ENCODE peak calls at places on chromosomes 7 and 10, in nine cellular contexts. One of them, this sample, is unnamed.

GRCh38 chr10:120818301-120818700 is 32.9 kb upstream of the WDR11 start:
- DNase-seq in sigmoid colon: no peak
- DNase-seq in uterus: no peak
- DNase-seq in ovary: no peak
- DNase-seq in endothelial cell of umbilical vein: no peak
- DNase-seq in stomach: no peak
- DNase-seq in thyroid gland: no peak
- DNase-seq in HCT116: no peak
- DNase-seq in Peyer's patch: no peak
- DNase-seq in this sample: no peak

GRCh38 chr7:100546129-100546867 is 7.3 kb downstream of the AGFG2 start:
- DNase-seq in HCT116: no peak
- DNase-seq in uterus: no peak
- DNase-seq in Peyer's patch: no peak
- DNase-seq in ovary: no peak
- DNase-seq in stomach: peak; percentile 38
- DNase-seq in endothelial cell of umbilical vein: peak; percentile 86
- DNase-seq in sigmoid colon: no peak
- DNase-seq in thyroid gland: no peak
- DNase-seq in this sample: no peak

GRCh38 chr7:67738958-67739357 is 742.3 kb downstream of the TYW1 start:
- DNase-seq in Peyer's patch: no peak
- DNase-seq in sigmoid colon: peak; percentile 73
- DNase-seq in uterus: no peak
- DNase-seq in ovary: peak; percentile 22
- DNase-seq in endothelial cell of umbilical vein: no peak
- DNase-seq in thyroid gland: peak; percentile 2
- DNase-seq in HCT116: no peak
- DNase-seq in stomach: no peak
- DNase-seq in this sample: peak; percentile 18

GRCh38 chr7:44636926-44637325 is 30.5 kb downstream of the OGDH start:
- DNase-seq in ovary: no peak
- DNase-seq in stomach: no peak
- DNase-seq in thyroid gland: no peak
- DNase-seq in endothelial cell of umbilical vein: no peak
- DNase-seq in sigmoid colon: no peak
- DNase-seq in HCT116: no peak
- DNase-seq in Peyer's patch: no peak
- DNase-seq in uterus: no peak
- DNase-seq in this sample: no peak

GRCh38 chr10:72292223-72292691 is 18.5 kb downstream of the DDIT4 start:
- DNase-seq in Peyer's patch: no peak
- DNase-seq in endothelial cell of umbilical vein: no peak
- DNase-seq in stomach: peak; percentile 52
- DNase-seq in ovary: no peak
- DNase-seq in sigmoid colon: no peak
- DNase-seq in thyroid gland: peak; percentile 66
- DNase-seq in HCT116: peak; percentile 91
- DNase-seq in uterus: no peak
- DNase-seq in this sample: no peak

GRCh38 chr10:122373713-122374112 is 795 bp upstream of the PLEKHA1 start:
- DNase-seq in uterus: no peak
- DNase-seq in thyroid gland: peak; percentile 40
- DNase-seq in Peyer's patch: no peak
- DNase-seq in ovary: peak; percentile 33
- DNase-seq in sigmoid colon: no peak
- DNase-seq in stomach: no peak
- DNase-seq in endothelial cell of umbilical vein: no peak
- DNase-seq in HCT116: no peak
- DNase-seq in this sample: no peak

GRCh38 chr10:24465124-24465874 is 256.4 kb downstream of the KIAA1217 start:
- DNase-seq in stomach: peak; percentile 57
- DNase-seq in Peyer's patch: no peak
- DNase-seq in thyroid gland: peak; percentile 46
- DNase-seq in HCT116: no peak
- DNase-seq in ovary: no peak
- DNase-seq in sigmoid colon: no peak
- DNase-seq in uterus: no peak
- DNase-seq in endothelial cell of umbilical vein: no peak
- DNase-seq in this sample: no peak

GRCh38 chr7:142009142-142009541 is 13.5 kb downstream of the MGAM start:
- DNase-seq in ovary: no peak
- DNase-seq in sigmoid colon: no peak
- DNase-seq in endothelial cell of umbilical vein: no peak
- DNase-seq in uterus: no peak
- DNase-seq in thyroid gland: no peak
- DNase-seq in HCT116: no peak
- DNase-seq in Peyer's patch: no peak
- DNase-seq in stomach: no peak
- DNase-seq in this sample: no peak

GRCh38 chr10:12414278-12414988 is 65.1 kb downstream of the CAMK1D start:
- DNase-seq in Peyer's patch: no peak
- DNase-seq in stomach: no peak
- DNase-seq in thyroid gland: no peak
- DNase-seq in endothelial cell of umbilical vein: no peak
- DNase-seq in sigmoid colon: no peak
- DNase-seq in uterus: no peak
- DNase-seq in ovary: no peak
- DNase-seq in HCT116: no peak
- DNase-seq in this sample: no peak

GRCh38 chr10:788796-789748 is 99.6 kb upstream of the DIP2C start:
- DNase-seq in HCT116: peak; percentile 18
- DNase-seq in Peyer's patch: peak; percentile 34
- DNase-seq in sigmoid colon: peak; percentile 94
- DNase-seq in thyroid gland: peak; percentile 81
- DNase-seq in ovary: peak; percentile 73
- DNase-seq in stomach: peak; percentile 83
- DNase-seq in endothelial cell of umbilical vein: peak; percentile 70
- DNase-seq in uterus: no peak
- DNase-seq in this sample: peak; percentile 79

GRCh38 chr7:151137076-151137611 is 30.4 kb downstream of the GBX1 start:
- DNase-seq in Peyer's patch: no peak
- DNase-seq in thyroid gland: no peak
- DNase-seq in HCT116: no peak
- DNase-seq in endothelial cell of umbilical vein: no peak
- DNase-seq in sigmoid colon: peak; percentile 34
- DNase-seq in ovary: peak; percentile 9
- DNase-seq in stomach: no peak
- DNase-seq in uterus: peak; percentile 12
- DNase-seq in this sample: no peak

DNA sequence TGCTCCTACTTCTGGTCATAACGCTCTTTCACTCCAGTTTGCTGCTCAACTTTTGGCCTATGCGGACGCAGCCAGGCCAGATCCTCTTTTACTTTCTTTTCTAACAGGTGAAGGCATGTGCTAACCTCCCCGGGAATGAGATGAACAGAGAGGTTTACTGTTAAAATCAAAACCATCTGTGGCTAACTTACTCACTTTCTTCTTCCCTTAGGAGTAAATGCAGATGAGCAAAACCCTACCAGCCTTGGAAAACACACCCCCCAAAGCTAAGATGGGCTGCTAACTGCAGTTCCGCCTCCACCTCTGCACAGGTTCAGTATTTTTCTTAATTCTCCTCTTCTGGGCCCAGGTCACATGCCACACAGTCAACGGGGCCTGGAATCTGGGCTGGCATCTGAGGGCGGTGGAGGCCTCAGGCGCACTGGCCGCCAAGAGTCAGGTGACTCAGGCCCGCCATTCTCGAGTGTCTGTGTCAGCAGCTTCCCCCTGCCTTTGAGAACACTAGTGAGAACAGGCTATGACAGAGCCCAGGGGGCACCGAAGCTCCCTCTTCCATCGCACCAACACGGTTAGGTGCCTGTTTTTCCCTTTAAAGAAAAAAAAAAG is 11.1 kb downstream of the FAM53B start:
- DNase-seq in endothelial cell of umbilical vein: no peak
- DNase-seq in stomach: no peak
- DNase-seq in ovary: peak; percentile 58
- DNase-seq in Peyer's patch: peak; percentile 68
- DNase-seq in uterus: peak; percentile 70
- DNase-seq in HCT116: no peak
- DNase-seq in thyroid gland: peak; percentile 97
- DNase-seq in sigmoid colon: peak; percentile 87
- DNase-seq in this sample: peak; percentile 69
- TF ChIP-seq POLR2A in endothelial cell of umbilical vein: no peak
- TF ChIP-seq POLR2A in stomach: no peak
- TF ChIP-seq POLR2A in ovary: no peak
- TF ChIP-seq POLR2A in Peyer's patch: no peak
- TF ChIP-seq POLR2A in uterus: no peak
- TF ChIP-seq POLR2A in HCT116: no peak
- TF ChIP-seq POLR2A in thyroid gland: no peak
- TF ChIP-seq POLR2A in sigmoid colon: no peak
- TF ChIP-seq POLR2A in this sample: no peak

DNA sequence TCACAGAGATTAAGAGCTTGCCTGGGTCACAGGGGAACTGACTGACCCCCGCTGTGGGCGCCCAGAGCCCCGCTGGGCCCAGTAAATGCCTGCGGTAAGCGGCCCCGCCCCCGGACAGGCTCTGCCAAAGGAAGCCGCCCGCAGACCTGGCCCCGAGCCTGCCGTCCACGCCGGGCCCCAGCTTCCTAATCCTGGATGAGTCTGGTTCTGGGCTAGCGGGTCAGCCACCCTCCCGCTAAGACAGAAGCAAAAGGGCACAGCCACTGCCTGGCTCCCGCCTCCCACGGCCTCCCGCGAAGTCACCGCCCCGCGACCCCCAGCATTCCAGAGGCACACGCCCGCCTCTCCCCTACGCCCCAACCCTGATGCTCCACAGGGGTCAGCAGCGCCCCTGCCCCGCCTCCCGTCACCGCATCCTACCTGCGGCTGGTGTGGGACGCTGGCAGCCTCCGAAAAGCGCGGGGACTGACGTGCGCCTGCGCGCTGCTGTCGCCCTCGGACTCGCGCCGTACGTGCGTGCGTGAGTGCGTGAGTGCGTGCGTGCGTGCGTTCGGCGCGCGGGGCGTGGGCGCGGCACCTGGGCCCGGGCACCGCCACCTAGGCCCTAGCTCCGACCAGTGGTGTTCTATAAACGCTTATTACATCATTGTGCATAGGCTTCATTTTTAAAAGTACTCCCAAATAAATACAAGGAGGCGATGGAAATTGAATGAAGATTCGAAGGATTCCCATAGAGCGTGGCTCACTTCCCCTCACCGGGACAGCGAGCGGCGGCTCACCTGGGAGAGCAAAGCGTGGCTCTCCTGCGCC is at the start of gene FIGNL1:
- DNase-seq in Peyer's patch: peak; percentile 72
- DNase-seq in ovary: peak; percentile 80
- DNase-seq in HCT116: peak; percentile 55
- DNase-seq in endothelial cell of umbilical vein: peak; percentile 78
- DNase-seq in stomach: peak; percentile 79
- DNase-seq in uterus: peak; percentile 69
- DNase-seq in sigmoid colon: peak; percentile 83
- DNase-seq in thyroid gland: peak; percentile 73
- DNase-seq in this sample: peak; percentile 82
- TF ChIP-seq POLR2A in Peyer's patch: peak; percentile 45
- TF ChIP-seq POLR2A in ovary: no peak
- TF ChIP-seq POLR2A in HCT116: no peak
- TF ChIP-seq POLR2A in endothelial cell of umbilical vein: peak; percentile 79
- TF ChIP-seq POLR2A in stomach: no peak
- TF ChIP-seq POLR2A in uterus: peak; percentile 18
- TF ChIP-seq POLR2A in sigmoid colon: no peak
- TF ChIP-seq POLR2A in thyroid gland: no peak
- TF ChIP-seq POLR2A in this sample: no peak

GRCh38 chr7:1017586-1018333 is 26.6 kb upstream of the GPR146 start:
- DNase-seq in stomach: no peak
- DNase-seq in uterus: no peak
- DNase-seq in HCT116: no peak
- DNase-seq in Peyer's patch: no peak
- DNase-seq in thyroid gland: no peak
- DNase-seq in endothelial cell of umbilical vein: no peak
- DNase-seq in ovary: no peak
- DNase-seq in sigmoid colon: no peak
- DNase-seq in this sample: no peak

GRCh38 chr7:1019255-1019785 is 25.0 kb upstream of the GPR146 start:
- DNase-seq in uterus: no peak
- DNase-seq in ovary: no peak
- DNase-seq in thyroid gland: no peak
- DNase-seq in Peyer's patch: no peak
- DNase-seq in sigmoid colon: no peak
- DNase-seq in HCT116: no peak
- DNase-seq in endothelial cell of umbilical vein: no peak
- DNase-seq in stomach: no peak
- DNase-seq in this sample: no peak

GRCh38 chr7:1019789-1020610 is 24.3 kb upstream of the GPR146 start:
- DNase-seq in ovary: no peak
- DNase-seq in endothelial cell of umbilical vein: no peak
- DNase-seq in thyroid gland: no peak
- DNase-seq in sigmoid colon: no peak
- DNase-seq in stomach: no peak
- DNase-seq in HCT116: no peak
- DNase-seq in Peyer's patch: no peak
- DNase-seq in uterus: no peak
- DNase-seq in this sample: no peak

GRCh38 chr7:1016577-1017531 is 27.5 kb upstream of the GPR146 start:
- DNase-seq in endothelial cell of umbilical vein: no peak
- DNase-seq in uterus: no peak
- DNase-seq in HCT116: no peak
- DNase-seq in ovary: no peak
- DNase-seq in Peyer's patch: no peak
- DNase-seq in thyroid gland: no peak
- DNase-seq in stomach: no peak
- DNase-seq in sigmoid colon: no peak
- DNase-seq in this sample: no peak

GRCh38 chr7:1018334-1018695 is 26.0 kb upstream of the GPR146 start:
- DNase-seq in ovary: no peak
- DNase-seq in thyroid gland: no peak
- DNase-seq in Peyer's patch: no peak
- DNase-seq in uterus: no peak
- DNase-seq in stomach: no peak
- DNase-seq in sigmoid colon: no peak
- DNase-seq in endothelial cell of umbilical vein: no peak
- DNase-seq in HCT116: no peak
- DNase-seq in this sample: no peak
- TF ChIP-seq POLR2A in ovary: no peak
- TF ChIP-seq POLR2A in thyroid gland: no peak
- TF ChIP-seq POLR2A in Peyer's patch: no peak
- TF ChIP-seq POLR2A in uterus: no peak
- TF ChIP-seq POLR2A in stomach: no peak
- TF ChIP-seq POLR2A in sigmoid colon: no peak
- TF ChIP-seq POLR2A in endothelial cell of umbilical vein: no peak
- TF ChIP-seq POLR2A in HCT116: no peak
- TF ChIP-seq POLR2A in this sample: no peak

DNA sequence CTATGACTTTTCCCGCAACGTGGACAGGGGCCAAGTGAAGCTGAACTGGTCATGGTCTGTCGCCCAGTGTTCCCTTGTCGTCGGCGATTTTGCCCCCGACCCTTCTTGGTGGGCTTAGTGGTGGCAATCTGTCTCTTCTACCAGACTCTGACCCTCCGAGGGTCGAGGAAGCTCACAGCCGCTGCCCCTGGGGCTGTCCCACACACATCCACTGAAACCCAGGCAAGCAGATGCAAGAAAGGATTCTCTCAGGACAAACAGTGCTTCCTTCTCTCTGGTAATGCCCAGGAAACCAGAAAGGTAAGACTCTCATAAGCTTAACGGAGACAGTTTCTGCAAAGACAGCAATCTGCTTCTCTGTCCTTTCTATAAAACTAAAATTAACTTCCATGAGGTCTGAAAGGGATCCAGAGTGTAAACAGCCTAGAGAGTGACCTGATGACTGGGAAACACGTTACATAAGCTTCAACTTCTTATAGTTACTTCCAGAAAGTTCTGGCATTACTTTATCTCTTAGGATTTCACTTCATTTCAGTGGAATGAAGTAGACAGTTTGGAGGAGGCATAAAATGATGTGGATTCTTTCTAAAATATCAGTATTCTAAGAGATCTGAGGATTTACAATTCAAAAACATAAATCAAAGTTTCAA is 1.2 kb downstream of the CPED1 start:
- DNase-seq in HCT116: no peak
- DNase-seq in thyroid gland: peak; percentile 7
- DNase-seq in sigmoid colon: peak; percentile 70
- DNase-seq in stomach: no peak
- DNase-seq in Peyer's patch: no peak
- DNase-seq in endothelial cell of umbilical vein: no peak
- DNase-seq in ovary: peak; percentile 48
- DNase-seq in uterus: peak; percentile 29
- DNase-seq in this sample: peak; percentile 37
- TF ChIP-seq POLR2A in HCT116: no peak
- TF ChIP-seq POLR2A in thyroid gland: no peak
- TF ChIP-seq POLR2A in sigmoid colon: no peak
- TF ChIP-seq POLR2A in stomach: no peak
- TF ChIP-seq POLR2A in Peyer's patch: no peak
- TF ChIP-seq POLR2A in endothelial cell of umbilical vein: no peak
- TF ChIP-seq POLR2A in ovary: no peak
- TF ChIP-seq POLR2A in uterus: peak; percentile 29
- TF ChIP-seq POLR2A in this sample: no peak